ENCODE peak calls at places on chromosomes 7 and 10, in ten cellular contexts. W, I, N, A, P, B, V, D, U and J are unnamed samples.

GRCh38 chr10:4758256-4758655 is 67.8 kb upstream of the AKR1E2 start:
- DNase-seq in A (peak), W (no peak), V (no peak), I (no peak), D (no peak), N (no peak), P (no peak), U (no peak), B (no peak), J (no peak)

GRCh38 chr10:131694963-131695813 is 205.6 kb upstream of the PPP2R2D start:
- DNase-seq in P (no peak), I (no peak), U (no peak), B (no peak), A (no peak), W (no peak), D (no peak), V (no peak), N (no peak), J (no peak)

GRCh38 chr7:66306243-66306642 is 101.1 kb downstream of the TPST1 start:
- DNase-seq in D (no peak), U (no peak), W (no peak), V (peak), N (no peak), I (no peak), A (no peak), P (no peak), B (no peak), J (no peak)

GRCh38 chr10:61974611-61975010 is 73.1 kb downstream of the ARID5B start:
- DNase-seq in D (peak), N (no peak), A (peak), P (no peak), V (peak), U (peak), B (no peak), I (no peak), W (no peak), J (peak)

GRCh38 chr10:114045071-114045737 is 1.5 kb downstream of the ADRB1 start:
- DNase-seq in I (no peak), N (no peak), W (no peak), B (no peak), A (no peak), D (peak), U (no peak), V (peak), P (no peak), J (no peak)

GRCh38 chr7:77989981-77990566 is 191.5 kb downstream of the PHTF2 start:
- DNase-seq in B (no peak), P (no peak), W (no peak), V (no peak), I (no peak), D (peak), N (no peak), A (peak), U (peak), J (no peak)

GRCh38 chr7:131302876-131303707 is 24.6 kb upstream of the MKLN1 start:
- DNase-seq in N (no peak), B (no peak), V (peak), P (no peak), D (no peak), I (no peak), W (no peak), A (peak), U (peak), J (no peak)

GRCh38 chr10:109982123-109982522 is 25.7 kb upstream of the ADD3 start:
- DNase-seq in P (no peak), B (no peak), U (no peak), I (no peak), A (no peak), V (no peak), N (no peak), W (no peak), D (no peak), J (no peak)

GRCh38 chr10:43689618-43689954 is 40.9 kb upstream of the ZNF32 start:
- DNase-seq in V (peak), D (peak), U (peak), A (peak), B (no peak), W (no peak), I (no peak), N (no peak), P (no peak), J (no peak)

GRCh38 chr10:88106348-88106747 is 242.9 kb downstream of the PTEN start:
- DNase-seq in U (no peak), A (no peak), B (no peak), D (no peak), P (no peak), I (no peak), V (no peak), W (no peak), N (no peak), J (no peak)

GRCh38 chr10:100338434-100339036 is 8.5 kb upstream of the SCD start:
- DNase-seq in N (no peak), B (no peak), I (no peak), P (peak), V (peak), U (no peak), W (no peak), D (peak), A (peak), J (peak)

GRCh38 chr7:159121068-159121467 is 23.6 kb downstream of the VIPR2 start:
- DNase-seq in V (no peak), N (no peak), D (no peak), A (no peak), P (no peak), U (no peak), B (no peak), I (no peak), W (no peak), J (no peak)

GRCh38 chr7:96388620-96389383 is 66.9 kb upstream of the SLC25A13 start:
- DNase-seq in B (no peak), W (no peak), A (peak), D (peak), I (no peak), N (no peak), U (peak), P (no peak), V (peak), J (no peak)

GRCh38 chr7:74262639-74263398 is 8.6 kb upstream of the RFC2 start:
- DNase-seq in W (no peak), N (no peak), I (no peak), U (no peak), A (peak), B (no peak), D (no peak), V (peak), P (no peak), J (peak)

GRCh38 chr7:143456992-143457793 is 13.9 kb downstream of the TAS2R60 start:
- DNase-seq in A (peak), U (no peak), W (no peak), B (no peak), D (no peak), N (no peak), P (no peak), I (no peak), V (no peak), J (no peak)

GRCh38 chr10:75404335-75405200 is 3.0 kb upstream of the ZNF503 start:
- DNase-seq in D (no peak), B (no peak), P (no peak), N (peak), W (no peak), I (no peak), V (no peak), A (no peak), U (no peak), J (peak)

GRCh38 chr7:114293289-114294012 is 121.2 kb upstream of the FOXP2 start:
- DNase-seq in V (no peak), N (no peak), W (no peak), D (peak), A (peak), U (peak), I (no peak), P (no peak), B (no peak), J (no peak)

GRCh38 chr7:47089068-47089417 is 492.9 kb downstream of the TNS3 start:
- DNase-seq in N (no peak), A (no peak), V (no peak), D (no peak), B (no peak), P (no peak), W (no peak), I (no peak), U (no peak), J (no peak)

GRCh38 chr7:99267530-99268360 is 4.9 kb upstream of the MYH16 start:
- DNase-seq in U (peak), W (no peak), A (peak), V (peak), D (no peak), N (no peak), B (no peak), I (no peak), P (no peak), J (no peak)

GRCh38 chr10:10313099-10313875 is 704.4 kb upstream of the CELF2 start:
- DNase-seq in U (no peak), P (no peak), D (no peak), A (no peak), N (no peak), B (no peak), V (no peak), W (no peak), I (no peak), J (no peak)

GRCh38 chr7:44265733-44266132 is 59.7 kb downstream of the CAMK2B start:
- DNase-seq in A (no peak), I (no peak), B (no peak), V (no peak), P (no peak), W (no peak), D (no peak), N (no peak), U (no peak), J (no peak)

GRCh38 chr7:137967143-137968018 is 34.5 kb downstream of the CREB3L2 start:
- DNase-seq in V (peak), I (no peak), P (no peak), B (no peak), N (no peak), A (peak), W (no peak), U (peak), D (no peak), J (no peak)

GRCh38 chr7:105802611-105803520 is 73.5 kb downstream of the ATXN7L1 start:
- DNase-seq in A (no peak), W (no peak), D (no peak), B (no peak), N (no peak), V (no peak), U (no peak), I (no peak), P (no peak), J (no peak)

GRCh38 chr7:33888206-33888605 is 17.1 kb upstream of the BMPER start:
- DNase-seq in U (no peak), P (no peak), D (no peak), A (peak), W (no peak), I (no peak), B (no peak), V (no peak), N (no peak), J (no peak)

GRCh38 chr10:88961266-88961665 is 8.7 kb upstream of the ACTA2 start:
- DNase-seq in P (no peak), D (no peak), N (no peak), U (no peak), B (no peak), A (no peak), W (no peak), I (no peak), V (no peak), J (no peak)